ENCODE peak calls at places on chromosomes 3 and 15, in eight cellular contexts. L is endothelial cell; Q is NCI-H510A treated with DMSO at 0.1 percent for 48 hours; N is NAMALWA; Z is NCI-H146; M is kidney tubule cell; J is stimulated activated CD4-positive, alpha-beta T cell treated with anti-CD3 and anti-CD28 coated beads, Interleukin-15, amount 100 ng/mL, for 1 hour; S is T-helper 22 cell. K is an unnamed sample.
A peak's percentile ranks its signal among the peaks of the same experiment; 100 is the strongest.

GRCh38 chr3:176867681-176868663 is 329.3 kb downstream of the TBL1XR1 start:
- DNase-seq in Q (peak; percentile 98), L (no peak), M (peak; percentile 55), Z (peak; percentile 96), S (no peak), N (peak; percentile 6), J (no peak), K (no peak)

GRCh38 chr3:106877632-106878031 is 499.6 kb upstream of the CCDC54 start:
- DNase-seq in N (no peak), M (no peak), J (no peak), Z (no peak), S (no peak), L (no peak), Q (no peak), K (no peak)

GRCh38 chr15:77180757-77181156 is 109.8 kb upstream of the TSPAN3 start:
- DNase-seq in S (no peak), Z (no peak), N (no peak), L (no peak), Q (no peak), M (no peak), J (no peak), K (no peak)

GRCh38 chr15:49752517-49752916 is 131.7 kb downstream of the DTWD1 start:
- DNase-seq in M (no peak), L (no peak), S (no peak), Q (no peak), Z (no peak), J (no peak), N (no peak), K (no peak)

GRCh38 chr3:194141415-194142155 is 5.6 kb downstream of the HES1 start:
- DNase-seq in S (peak; percentile 30), N (peak; percentile 45), M (peak; percentile 97), L (peak; percentile 84), J (peak; percentile 66), Z (peak; percentile 99), Q (peak; percentile 88), K (no peak)

GRCh38 chr3:171227333-171227732 is 200.8 kb upstream of the SLC2A2 start:
- DNase-seq in M (no peak), S (no peak), L (no peak), N (no peak), Z (no peak), J (no peak), Q (no peak), K (no peak)

GRCh38 chr3:87167634-87168456 is 59.3 kb upstream of the CHMP2B start:
- DNase-seq in M (peak; percentile 53), Z (peak; percentile 62), Q (peak; percentile 21), N (peak; percentile 58), J (no peak), L (peak; percentile 41), S (no peak), K (no peak)

GRCh38 chr3:128426128-128426921 is 40.4 kb downstream of the DNAJB8 start:
- DNase-seq in S (no peak), L (peak; percentile 84), Z (peak; percentile 65), Q (peak; percentile 14), N (peak; percentile 59), M (peak; percentile 37), J (peak; percentile 56), K (no peak)

GRCh38 chr15:100733786-100734185 is 131.4 kb downstream of the ASB7 start:
- DNase-seq in N (no peak), L (no peak), Q (no peak), J (no peak), M (peak; percentile 80), S (no peak), Z (no peak), K (no peak)

GRCh38 chr3:37741644-37742043 is 120.0 kb upstream of the CTDSPL start:
- DNase-seq in N (no peak), Z (peak; percentile 8), L (peak; percentile 13), J (no peak), Q (peak; percentile 11), M (peak; percentile 55), S (no peak), K (no peak)

GRCh38 chr3:49004352-49005297 is 2.6 kb upstream of the WDR6 start:
- DNase-seq in L (no peak), Q (peak; percentile 53), Z (peak; percentile 76), J (no peak), N (no peak), S (no peak), M (peak; percentile 21), K (no peak)

GRCh38 chr3:13022348-13023250 is 50.6 kb downstream of the IQSEC1 start:
- DNase-seq in Q (no peak), L (no peak), M (peak; percentile 43), N (peak; percentile 70), J (no peak), Z (no peak), S (no peak), K (no peak)

GRCh38 chr3:7289113-7289512 is 428.2 kb downstream of the GRM7 start:
- DNase-seq in N (no peak), M (no peak), J (no peak), Q (no peak), S (no peak), Z (no peak), L (no peak), K (no peak)

GRCh38 chr3:45253316-45253715 is 27.2 kb upstream of the TMEM158 start:
- DNase-seq in N (no peak), Z (no peak), J (no peak), S (no peak), Q (no peak), L (no peak), M (no peak), K (no peak)

GRCh38 chr3:195106418-195106906 is 164.5 kb downstream of the XXYLT1 start:
- DNase-seq in S (peak; percentile 23), M (peak; percentile 41), J (peak; percentile 65), Q (peak; percentile 52), L (peak; percentile 80), N (peak; percentile 69), Z (peak; percentile 71), K (no peak)

GRCh38 chr15:29361560-29361959 is 91.9 kb upstream of the NSMCE3 start:
- DNase-seq in L (no peak), S (no peak), Q (no peak), M (no peak), Z (no peak), N (no peak), J (no peak), K (no peak)

GRCh38 chr3:151410891-151411559 is 26.5 kb upstream of the P2RY12 start:
- DNase-seq in Q (no peak), Z (no peak), J (no peak), M (peak; percentile 17), N (no peak), L (no peak), S (no peak), K (no peak)

GRCh38 chr3:111667621-111668239 is 72.6 kb upstream of the ZBED2 start:
- DNase-seq in M (peak; percentile 70), L (peak; percentile 15), Z (no peak), J (peak; percentile 11), Q (no peak), S (peak; percentile 67), N (peak; percentile 93), K (peak; percentile 21)

GRCh38 chr15:49622561-49622960 is 1.7 kb downstream of the DTWD1 start:
- DNase-seq in Q (no peak), J (no peak), L (no peak), Z (no peak), N (no peak), S (no peak), M (no peak), K (no peak)

K was measured in esophagus squamous epithelium.